ENCODE peak calls at places on chromosomes 16 and 17, in nine cellular contexts. D is tibial artery, U is fibroblast of mammary gland, G is HFF-Myc, A is breast epithelium, V is suprapubic skin, X is heart left ventricle, W is AG10803, B is pancreas. I is an unnamed sample.

GRCh38 chr17:51687887-51688286 is 427.5 kb downstream of the UTP18 start:
- DNase-seq in X (no peak), U (no peak), D (no peak), V (no peak), W (no peak), B (no peak), A (no peak), G (no peak), I (no peak)

GRCh38 chr16:86584071-86584685 is 5.8 kb downstream of the FOXL1 start:
- DNase-seq in W (no peak), X (no peak), U (no peak), G (no peak), V (no peak), B (no peak), D (no peak), A (no peak), I (no peak)

GRCh38 chr16:89410794-89411309 is 79.5 kb downstream of the ANKRD11 start:
- DNase-seq in W (peak; percentile 87), G (peak; percentile 52), X (peak; percentile 75), U (peak; percentile 93), D (peak; percentile 75), A (peak; percentile 76), V (no peak), B (peak; percentile 94), I (peak; percentile 98)

GRCh38 chr17:42774066-42774750 is 959 bp downstream of the VPS25 start:
- DNase-seq in B (no peak), W (peak; percentile 49), G (no peak), X (no peak), D (no peak), V (no peak), U (no peak), A (no peak), I (peak; percentile 41)

GRCh38 chr16:4414187-4414909 is 2.0 kb downstream of the CORO7 start:
- DNase-seq in A (no peak), B (no peak), V (no peak), W (no peak), G (no peak), D (no peak), X (no peak), U (no peak), I (no peak)

GRCh38 chr17:15900871-15901270 is 44.1 kb upstream of the ADORA2B start:
- DNase-seq in V (no peak), D (no peak), X (no peak), A (no peak), G (no peak), W (no peak), U (no peak), B (no peak), I (no peak)

GRCh38 chr16:46730126-46730525 is 18.0 kb downstream of the MYLK3 start:
- DNase-seq in B (no peak), V (peak; percentile 74), A (no peak), U (no peak), X (no peak), G (no peak), D (no peak), W (no peak), I (no peak)

GRCh38 chr17:35038434-35038833 is 25.1 kb downstream of the RFFL start:
- DNase-seq in D (no peak), A (no peak), X (no peak), V (no peak), W (no peak), G (no peak), B (no peak), U (no peak), I (no peak)

GRCh38 chr17:50265690-50266306 is 8.5 kb upstream of the TMEM92 start:
- DNase-seq in B (no peak), U (peak; percentile 42), W (no peak), D (no peak), V (no peak), A (no peak), X (no peak), G (no peak), I (no peak)

GRCh38 chr17:51428668-51429486 is 168.5 kb downstream of the UTP18 start:
- DNase-seq in W (no peak), B (no peak), U (no peak), A (no peak), D (no peak), G (no peak), X (no peak), V (no peak), I (no peak)

GRCh38 chr17:13306310-13306962 is 288.6 kb upstream of the ELAC2 start:
- DNase-seq in D (no peak), A (no peak), G (peak; percentile 81), W (peak; percentile 79), X (no peak), B (peak; percentile 44), U (peak; percentile 96), V (no peak), I (peak; percentile 97)

GRCh38 chr16:72189865-72190371 is 18.0 kb upstream of the PMFBP1 start:
- DNase-seq in G (no peak), X (no peak), D (peak; percentile 49), A (no peak), B (no peak), U (peak; percentile 91), W (peak; percentile 28), V (no peak), I (peak; percentile 93)

GRCh38 chr17:65220732-65221131 is 83.6 kb downstream of the RGS9 start:
- DNase-seq in B (no peak), U (no peak), V (no peak), A (no peak), W (peak; percentile 35), X (no peak), G (no peak), D (no peak), I (no peak)

GRCh38 chr16:89822188-89823086 is 5.8 kb upstream of the SPIRE2 start:
- DNase-seq in B (no peak), X (no peak), D (no peak), G (no peak), A (no peak), V (no peak), U (no peak), W (no peak), I (peak; percentile 33)

GRCh38 chr17:79993390-79994221 is 42.1 kb downstream of the TBC1D16 start:
- DNase-seq in A (peak; percentile 80), X (peak; percentile 94), W (peak; percentile 90), G (no peak), B (peak; percentile 82), V (peak; percentile 91), D (peak; percentile 72), U (peak; percentile 93), I (peak; percentile 98)

GRCh38 chr16:3748307-3748706 is 31.0 kb upstream of the TRAP1 start:
- DNase-seq in U (peak; percentile 12), V (peak; percentile 49), W (no peak), D (no peak), B (no peak), A (no peak), X (no peak), G (no peak), I (peak; percentile 17)

GRCh38 chr17:68133370-68134045 is 98.0 kb downstream of the KPNA2 start:
- DNase-seq in V (no peak), D (no peak), U (no peak), W (no peak), G (no peak), B (no peak), A (no peak), X (peak; percentile 40), I (no peak)

GRCh38 chr17:57151798-57152197 is 66.8 kb downstream of the AKAP1 start:
- DNase-seq in G (no peak), W (no peak), U (no peak), D (no peak), A (no peak), X (no peak), V (no peak), B (no peak), I (no peak)

DNA sequence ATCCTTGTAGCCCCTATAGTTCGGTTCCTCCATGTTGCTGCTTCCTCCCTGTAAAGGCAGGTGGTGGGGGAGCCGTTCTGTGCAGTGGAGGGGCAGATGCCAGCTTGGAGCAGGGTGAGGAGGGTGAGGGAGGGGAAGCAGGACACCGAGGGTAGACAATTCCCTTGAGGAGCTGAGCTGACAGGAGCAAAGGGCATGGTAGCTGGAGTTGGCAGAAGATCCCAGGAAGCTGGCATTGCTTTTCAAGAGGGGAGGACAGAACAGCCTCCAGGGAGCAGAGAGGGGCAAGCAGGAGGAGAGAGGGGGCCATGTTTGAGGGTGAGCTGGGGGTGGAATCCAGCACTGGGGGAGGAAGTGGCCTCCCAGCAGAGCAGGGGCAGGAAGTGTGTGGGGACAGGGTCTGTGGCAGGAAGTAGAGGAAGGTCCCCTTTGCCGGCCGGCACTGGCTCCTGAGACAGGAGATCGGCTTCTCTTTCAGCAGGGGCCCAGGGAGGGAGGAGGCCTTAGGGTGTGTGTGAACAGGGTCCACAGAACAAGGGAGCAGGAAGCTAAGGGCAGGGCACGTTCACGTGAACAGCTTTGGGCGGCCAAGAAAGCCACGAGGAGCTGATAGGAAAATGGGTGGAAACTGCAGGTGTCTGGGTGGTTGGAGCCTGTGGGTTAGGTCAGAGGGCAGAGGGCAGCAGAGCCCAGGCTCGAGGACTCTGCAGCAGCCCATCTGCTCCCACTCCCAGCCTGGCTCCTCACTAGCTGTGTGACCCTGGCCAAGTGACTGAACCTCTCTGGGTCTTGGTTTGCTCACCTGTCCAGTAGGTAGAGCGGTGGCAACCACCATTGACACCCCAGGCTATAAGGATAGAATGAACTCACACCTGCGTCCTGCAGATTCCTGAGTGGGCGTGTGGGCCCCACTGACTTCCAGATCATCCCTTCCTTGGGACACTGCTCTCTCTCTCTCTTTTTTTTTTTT is 17.5 kb upstream of the SPNS2 start:
- DNase-seq in A (no peak), D (no peak), B (no peak), V (no peak), X (no peak), W (no peak), U (no peak), G (no peak), I (no peak)
- H3K4me3 ChIP-seq in A (no peak overlapping the region), D (no peak overlapping the region), B (no peak overlapping the region), V (no peak overlapping the region), X (no peak overlapping the region), W (no peak overlapping the region), U (no peak overlapping the region), G (no peak overlapping the region), I (no peak overlapping the region)

GRCh38 chr16:81497690-81498089 is 53.1 kb downstream of the CMIP start:
- DNase-seq in V (no peak), A (no peak), G (no peak), B (no peak), W (no peak), U (no peak), D (no peak), X (no peak), I (no peak)
- TF ChIP-seq CTCF in V (no peak), A (peak; percentile 42), G (no peak), B (no peak), W (no peak), U (no peak), D (no peak), X (peak; percentile 34), I (no peak)

GRCh38 chr16:68273896-68274295 is 9.6 kb downstream of the SLC7A6 start:
- DNase-seq in U (no peak), D (no peak), B (no peak), W (no peak), A (no peak), V (no peak), G (no peak), X (no peak), I (no peak)
- H3K4me3 ChIP-seq in U (no peak overlapping the region), D (no peak overlapping the region), B (no peak overlapping the region), W (no peak overlapping the region), A (no peak overlapping the region), V (no peak overlapping the region), G (no peak overlapping the region), X (no peak overlapping the region), I (no peak overlapping the region)

DNA sequence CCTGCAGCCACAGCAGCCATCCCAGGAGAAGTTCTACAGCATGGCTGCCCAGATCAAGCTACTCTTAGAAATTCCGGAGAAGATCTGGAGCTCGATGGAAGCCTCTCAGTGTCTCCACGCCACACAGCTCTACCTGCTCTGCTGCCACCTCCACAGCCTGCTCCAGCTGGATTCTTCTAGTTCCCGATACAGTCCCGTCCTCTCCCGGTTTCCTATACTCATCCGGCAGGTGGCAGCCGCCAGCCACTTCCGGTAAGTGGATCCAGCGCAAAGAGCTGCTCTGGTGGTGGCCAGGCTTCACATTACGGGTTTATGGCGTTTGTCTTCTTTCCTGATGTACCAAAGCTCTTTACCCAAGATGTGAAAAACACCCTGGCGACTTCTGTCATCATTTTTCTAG is 3.6 kb downstream of the COG1 start:
- DNase-seq in G (no peak), X (no peak), U (no peak), B (peak; percentile 64), V (no peak), W (peak; percentile 37), D (no peak), A (no peak), I (peak; percentile 63)
- TF ChIP-seq CTCF in G (no peak), X (peak; percentile 50), U (peak; percentile 7), B (peak; percentile 41), V (no peak), W (peak; percentile 45), D (no peak), A (peak; percentile 14), I (peak; percentile 69)

I was measured in choroid plexus epithelial cell.